ENCODE peak calls at places on chromosome 13, in five cellular contexts. L is activated CD4-positive, CD25-positive, alpha-beta regulatory T cell treated with anti-CD3 and anti-CD28 coated beads, Interleukin-2, amount 50 U/mL, for 72 hours; Z is T-helper 2 cell; B is A549; H is heart right ventricle. P is an unnamed sample.
A peak's percentile ranks its signal among the peaks of the same experiment; 100 is the strongest.

GRCh38 chr13:110176431-110176830 is 130.5 kb downstream of the COL4A1 start:
- DNase-seq in H (no peak), L (no peak), Z (no peak), B (no peak), P (no peak)

GRCh38 chr13:51479199-51479523 is 26.3 kb upstream of the INTS6 start:
- DNase-seq in B (no peak), L (no peak), Z (no peak), H (no peak), P (no peak)

GRCh38 chr13:42394361-42395065 is 122.6 kb downstream of the AKAP11 start:
- DNase-seq in Z (no peak), H (no peak), B (no peak), L (no peak), P (no peak)

GRCh38 chr13:26629260-26629659 is 71.8 kb downstream of the WASF3 start:
- DNase-seq in L (no peak), H (no peak), Z (no peak), B (no peak), P (no peak)

GRCh38 chr13:89827552-89827951 is 1519.9 kb upstream of the MIR17HG start:
- DNase-seq in L (no peak), H (no peak), Z (no peak), B (no peak), P (no peak)

GRCh38 chr13:95267662-95268369 is 33.4 kb downstream of the ABCC4 start:
- DNase-seq in Z (no peak), H (no peak), B (peak; percentile 76), L (no peak), P (no peak)

GRCh38 chr13:91347996-91348905 is 764 bp downstream of the MIR17HG start:
- DNase-seq in B (peak; percentile 48), H (peak; percentile 32), L (peak; percentile 69), Z (peak; percentile 66), P (peak; percentile 20)

GRCh38 chr13:110869231-110869804 is 45.6 kb downstream of the ANKRD10 start:
- DNase-seq in H (peak; percentile 61), B (no peak), Z (no peak), L (no peak), P (peak; percentile 46)

GRCh38 chr13:114142640-114143490 is 10.4 kb upstream of the RASA3 start:
- DNase-seq in B (no peak), H (no peak), Z (peak; percentile 65), L (peak; percentile 66), P (no peak)

GRCh38 chr13:93045836-93046235 is 180.8 kb upstream of the GPC6 start:
- DNase-seq in B (no peak), Z (no peak), L (no peak), H (no peak), P (no peak)

GRCh38 chr13:25927966-25928365 is 123.8 kb downstream of the SHISA2 start:
- DNase-seq in Z (no peak), H (no peak), B (no peak), L (no peak), P (no peak)

GRCh38 chr13:108033800-108034707 is 181.3 kb downstream of the LIG4 start:
- DNase-seq in L (no peak), Z (no peak), H (no peak), B (no peak), P (no peak)

GRCh38 chr13:48184260-48184659 is 48.7 kb upstream of the ITM2B start:
- DNase-seq in L (no peak), H (no peak), Z (no peak), B (no peak), P (no peak)

GRCh38 chr13:94196426-94196825 is 283.1 kb downstream of the DCT start:
- DNase-seq in H (no peak), Z (no peak), L (no peak), B (no peak), P (no peak)

GRCh38 chr13:27556109-27556508 is 64.2 kb downstream of the LNX2 start:
- DNase-seq in L (no peak), Z (no peak), H (peak; percentile 12), B (no peak), P (no peak)

GRCh38 chr13:34435338-34435737 is 506.7 kb upstream of the NBEA start:
- DNase-seq in B (no peak), Z (no peak), H (no peak), L (no peak), P (no peak)

GRCh38 chr13:48489666-48490065 is 43.2 kb downstream of the RCBTB2 start:
- DNase-seq in B (no peak), L (no peak), Z (no peak), H (no peak), P (no peak)

GRCh38 chr13:110251227-110251791 is 55.6 kb downstream of the COL4A1 start:
- DNase-seq in Z (no peak), L (no peak), H (no peak), B (no peak), P (no peak)

GRCh38 chr13:79393564-79394249 is 12.3 kb downstream of the RBM26 start:
- DNase-seq in B (no peak), L (peak; percentile 32), Z (peak; percentile 25), H (no peak), P (no peak)

GRCh38 chr13:21719463-21719862 is 48.6 kb downstream of the FGF9 start:
- DNase-seq in B (no peak), H (no peak), Z (no peak), L (no peak), P (no peak)

P was measured in 8988T.